ENCODE peak calls at places on chromosomes 1 and 21, in ten cellular contexts. R, G, M, E, Z, N, H, L, S and K are unnamed samples. For H3K36me3, the result is how much of the 10 kb centered on the place peaks cover.

GRCh38 chr1:240998024-240998423 is 359.0 kb downstream of the RGS7 start:
- DNase-seq in R (no peak), G (no peak), M (no peak), E (no peak), Z (no peak), N (no peak), H (no peak), L (no peak), S (no peak), K (no peak)

GRCh38 chr1:45326627-45327591 is at the start of gene HPDL:
- DNase-seq in R (peak), G (peak), M (peak), E (peak), Z (no peak), N (peak), H (peak), L (no peak), S (peak), K (peak)

GRCh38 chr21:43277481-43278351 is 108.9 kb downstream of the CRYAA start:
- DNase-seq in R (peak), G (no peak), M (no peak), E (no peak), Z (no peak), N (peak), H (no peak), L (no peak), S (no peak), K (no peak)

GRCh38 chr21:45306832-45307571 is 19.3 kb upstream of the POFUT2 start:
- DNase-seq in R (peak), G (peak), M (peak), E (no peak), Z (no peak), N (peak), H (peak), L (no peak), S (peak), K (peak)

GRCh38 chr1:44725309-44725698 is 5.7 kb downstream of the RNU5D-1 start:
- DNase-seq in R (no peak), G (no peak), M (no peak), E (no peak), Z (no peak), N (no peak), H (no peak), L (no peak), S (no peak), K (no peak)

GRCh38 chr1:67532452-67533216 is 102.4 kb upstream of the SERBP1 start:
- DNase-seq in R (peak), G (peak), M (peak), E (no peak), Z (peak), N (no peak), H (no peak), L (no peak), S (peak), K (peak)

GRCh38 chr1:172845371-172845770 is 186.5 kb downstream of the FASLG start:
- DNase-seq in R (no peak), G (no peak), M (no peak), E (no peak), Z (no peak), N (no peak), H (no peak), L (no peak), S (no peak), K (no peak)

GRCh38 chr1:199124351-199124750 is 485.5 kb downstream of the PTPRC start:
- DNase-seq in R (no peak), G (no peak), M (no peak), E (no peak), Z (no peak), N (no peak), H (no peak), L (no peak), S (no peak), K (no peak)

GRCh38 chr1:6220236-6220635 is 14.3 kb downstream of the RNF207 start:
- DNase-seq in R (no peak), G (no peak), M (no peak), E (no peak), Z (no peak), N (no peak), H (no peak), L (no peak), S (no peak), K (no peak)

GRCh38 chr1:23393706-23394105 is 24.1 kb upstream of the ZNF436 start:
- DNase-seq in R (peak), G (no peak), M (peak), E (no peak), Z (no peak), N (peak), H (peak), L (no peak), S (peak), K (peak)

GRCh38 chr1:204588826-204589225 is 72.6 kb downstream of the MDM4 start:
- DNase-seq in R (no peak), G (no peak), M (no peak), E (no peak), Z (no peak), N (no peak), H (no peak), L (no peak), S (no peak), K (no peak)

DNA sequence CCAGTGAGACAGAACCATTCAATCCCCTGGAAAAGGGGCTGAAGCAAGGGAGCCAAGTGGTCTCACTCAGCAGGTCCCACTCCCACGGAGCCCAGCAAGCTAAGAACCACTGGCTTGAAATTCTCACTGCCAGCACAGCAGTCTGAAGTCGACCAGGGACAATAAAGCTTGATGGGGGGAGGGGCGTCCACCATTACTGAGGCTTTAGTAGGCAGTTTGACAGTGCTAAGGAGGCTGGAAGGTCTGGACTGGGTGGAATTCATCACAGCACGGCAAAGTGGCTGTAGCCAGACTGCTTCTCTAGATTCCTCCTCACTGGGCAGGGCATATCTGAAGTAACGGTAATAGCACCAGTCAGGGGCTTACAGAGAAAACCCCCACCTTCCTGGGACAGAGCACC is 105.4 kb upstream of the GORAB start:
- DNase-seq in R (no peak), G (no peak), M (no peak), E (peak), Z (no peak), N (no peak), H (no peak), L (no peak), S (no peak), K (no peak)
- H3K36me3 ChIP-seq in R (under half), G (under half), M (under half), E (under half), Z (under half), N (under half), H (under half), L (under half), S (under half), K (under half)

DNA sequence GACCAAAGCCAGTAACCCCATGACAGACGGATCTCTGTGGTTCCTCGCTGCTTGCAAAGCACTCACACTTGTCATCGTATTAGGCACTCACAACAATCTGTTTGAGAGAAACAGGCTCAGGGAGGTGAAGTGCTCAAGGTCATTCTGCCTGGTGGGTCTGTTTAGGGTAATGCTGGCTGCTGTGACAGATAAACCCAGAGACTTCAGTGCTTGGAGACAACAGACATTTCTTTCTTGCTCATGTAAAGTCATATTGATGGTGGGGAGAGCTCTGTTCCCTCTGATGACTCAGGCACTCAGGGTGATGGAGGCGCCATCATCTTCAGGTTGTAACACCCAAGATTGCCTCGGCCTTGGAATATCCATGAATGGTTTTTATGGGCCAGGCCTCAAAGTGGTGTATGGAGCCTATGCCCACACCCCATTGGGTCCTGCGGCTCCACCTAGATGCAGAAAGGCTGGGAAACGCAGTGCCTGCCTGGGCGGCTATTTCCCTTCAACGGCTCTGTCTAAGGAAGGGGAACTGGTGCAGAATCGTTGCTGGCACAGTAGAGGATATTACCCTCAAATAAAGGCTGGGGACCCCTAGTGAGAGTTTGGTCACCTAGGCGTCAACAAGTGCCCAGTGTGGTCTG is 71.6 kb upstream of the SELENON start:
- DNase-seq in R (peak), G (no peak), M (no peak), E (no peak), Z (no peak), N (no peak), H (no peak), L (no peak), S (peak), K (no peak)
- H3K27ac ChIP-seq in R (peak), G (peak), M (no peak), E (no peak), Z (no peak), N (peak), H (no peak), L (peak), S (peak), K (peak)

GRCh38 chr1:217379338-217379737 is 251.6 kb downstream of the GPATCH2 start:
- DNase-seq in R (no peak), G (no peak), M (no peak), E (no peak), Z (no peak), N (no peak), H (no peak), L (no peak), S (no peak), K (no peak)
- TF ChIP-seq EP300 in R (no peak), G (no peak), M (no peak), E (no peak), Z (no peak), N (no peak), H (no peak), L (no peak), S (no peak), K (no peak)

GRCh38 chr1:41471658-41472057 is 12.8 kb downstream of the EDN2 start:
- DNase-seq in R (no peak), G (no peak), M (no peak), E (no peak), Z (no peak), N (no peak), H (no peak), L (no peak), S (no peak), K (no peak)
- H3K36me3 ChIP-seq in R (under half), G (under half), M (under half), E (under half), Z (under half), N (under half), H (under half), L (under half), S (under half), K (under half)

GRCh38 chr21:46628868-46629267 is 6.6 kb upstream of the PRMT2 start:
- DNase-seq in R (no peak), G (no peak), M (no peak), E (no peak), Z (no peak), N (no peak), H (no peak), L (no peak), S (no peak), K (no peak)

GRCh38 chr21:46626536-46627302 is 8.8 kb upstream of the PRMT2 start:
- DNase-seq in R (no peak), G (no peak), M (no peak), E (no peak), Z (no peak), N (no peak), H (no peak), L (no peak), S (no peak), K (no peak)

GRCh38 chr21:46627726-46628125 is 7.7 kb upstream of the PRMT2 start:
- DNase-seq in R (no peak), G (no peak), M (no peak), E (no peak), Z (no peak), N (no peak), H (no peak), L (no peak), S (no peak), K (no peak)

GRCh38 chr21:46624050-46624449 is 11.4 kb upstream of the PRMT2 start:
- DNase-seq in R (no peak), G (no peak), M (no peak), E (no peak), Z (no peak), N (peak), H (peak), L (no peak), S (no peak), K (no peak)

DNA sequence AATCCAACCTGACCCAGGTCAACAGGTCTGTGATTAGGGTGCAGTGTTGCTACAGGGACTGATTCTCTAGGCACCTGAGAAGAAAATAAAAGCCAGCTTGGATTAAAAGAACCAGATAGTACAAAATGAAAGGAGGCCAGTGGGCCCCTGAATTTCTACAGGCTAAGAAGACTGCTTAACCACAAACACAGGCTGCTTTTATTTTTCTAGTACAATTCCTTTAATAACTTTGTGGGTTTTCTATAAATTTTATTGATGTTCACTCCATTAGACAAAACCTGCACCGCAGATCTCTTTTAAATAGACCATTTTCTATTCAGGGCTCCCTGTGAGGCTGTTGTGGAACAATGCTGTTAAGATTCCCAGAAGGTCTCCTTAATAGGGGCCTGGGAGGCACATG is 9.7 kb upstream of the PRMT2 start:
- DNase-seq in R (no peak), G (no peak), M (no peak), E (no peak), Z (no peak), N (no peak), H (no peak), L (no peak), S (no peak), K (no peak)
- H3K27ac ChIP-seq in R (no peak), G (no peak), M (no peak), E (no peak), Z (no peak), N (no peak), H (no peak), L (no peak), S (no peak), K (no peak)

GRCh38 chr21:34536820-34537219 is 24.8 kb upstream of the KCNE1 start:
- DNase-seq in R (no peak), G (no peak), M (no peak), E (no peak), Z (no peak), N (no peak), H (no peak), L (no peak), S (no peak), K (no peak)
- TF ChIP-seq EP300 in R (no peak), G (no peak), M (no peak), E (no peak), Z (no peak), N (no peak), H (no peak), L (no peak), S (no peak), K (no peak)

GRCh38 chr1:27999055-27999454 is 39.3 kb downstream of the XKR8 start:
- DNase-seq in R (no peak), G (no peak), M (no peak), E (no peak), Z (no peak), N (no peak), H (no peak), L (no peak), S (no peak), K (no peak)

GRCh38 chr1:27994060-27994459 is 34.3 kb downstream of the XKR8 start:
- DNase-seq in R (no peak), G (no peak), M (no peak), E (no peak), Z (no peak), N (no peak), H (no peak), L (no peak), S (no peak), K (no peak)

GRCh38 chr1:27990920-27991537 is 31.3 kb downstream of the XKR8 start:
- DNase-seq in R (no peak), G (no peak), M (no peak), E (no peak), Z (no peak), N (no peak), H (no peak), L (no peak), S (no peak), K (no peak)

GRCh38 chr1:27992271-27992670 is 32.5 kb downstream of the XKR8 start:
- DNase-seq in R (no peak), G (no peak), M (no peak), E (no peak), Z (no peak), N (no peak), H (no peak), L (no peak), S (no peak), K (no peak)

DNA sequence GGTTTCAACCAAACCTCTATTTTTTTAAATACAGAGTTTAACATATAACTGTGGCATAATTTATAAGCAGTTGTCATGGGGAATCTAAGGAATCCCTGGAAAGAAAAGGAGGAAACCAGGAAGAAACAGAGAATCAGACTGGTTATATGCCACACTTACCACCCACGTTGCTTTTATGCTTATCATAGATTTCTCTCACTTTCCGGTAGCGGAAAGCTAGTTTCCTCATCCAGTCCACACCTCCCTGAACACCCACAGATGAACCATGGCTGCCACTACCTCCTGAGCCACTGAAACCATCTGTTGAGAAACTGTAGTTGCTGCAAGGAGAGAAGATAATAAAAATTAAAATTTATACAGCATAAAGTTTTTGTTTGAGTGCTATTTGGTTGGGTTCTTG is 33.5 kb downstream of the XKR8 start:
- DNase-seq in R (no peak), G (no peak), M (no peak), E (no peak), Z (no peak), N (no peak), H (no peak), L (no peak), S (no peak), K (no peak)
- H3K36me3 ChIP-seq in R (under half), G (half or more), M (under half), E (under half), Z (under half), N (half or more), H (half or more), L (half or more), S (under half), K (under half)